ENCODE peak calls at places on chromosomes 6 and 20, in six cellular contexts. One of them, this sample, is unnamed.

GRCh38 chr20:32752458-32753250 is 9.4 kb upstream of the COMMD7 start:
- DNase-seq in mesenchymal stem cell: peak; percentile 80
- DNase-seq in IMR-90: peak; percentile 82
- DNase-seq in sigmoid colon: no peak
- DNase-seq in psoas muscle: no peak
- DNase-seq in spleen: no peak
- DNase-seq in this sample: no peak

GRCh38 chr20:53901064-53901463 is 169.3 kb downstream of the BCAS1 start:
- DNase-seq in mesenchymal stem cell: peak; percentile 75
- DNase-seq in spleen: no peak
- DNase-seq in psoas muscle: no peak
- DNase-seq in sigmoid colon: no peak
- DNase-seq in IMR-90: peak; percentile 72
- DNase-seq in this sample: no peak

GRCh38 chr6:149454405-149454848 is 30.4 kb downstream of the ZC3H12D start:
- DNase-seq in mesenchymal stem cell: peak; percentile 69
- DNase-seq in spleen: peak; percentile 90
- DNase-seq in IMR-90: peak; percentile 84
- DNase-seq in psoas muscle: peak; percentile 96
- DNase-seq in sigmoid colon: peak; percentile 98
- DNase-seq in this sample: no peak

GRCh38 chr6:28719275-28719940 is 193.7 kb downstream of the GPX5 start:
- DNase-seq in mesenchymal stem cell: no peak
- DNase-seq in spleen: no peak
- DNase-seq in IMR-90: peak; percentile 50
- DNase-seq in sigmoid colon: no peak
- DNase-seq in psoas muscle: no peak
- DNase-seq in this sample: no peak

GRCh38 chr20:47358672-47359532 is 2.4 kb upstream of the ZMYND8 start:
- DNase-seq in sigmoid colon: peak; percentile 94
- DNase-seq in spleen: peak; percentile 85
- DNase-seq in psoas muscle: peak; percentile 63
- DNase-seq in mesenchymal stem cell: peak; percentile 86
- DNase-seq in IMR-90: peak; percentile 90
- DNase-seq in this sample: peak; percentile 97

GRCh38 chr6:170143401-170144150 is 147.3 kb downstream of the DLL1 start:
- DNase-seq in psoas muscle: no peak
- DNase-seq in mesenchymal stem cell: no peak
- DNase-seq in spleen: peak; percentile 61
- DNase-seq in sigmoid colon: peak; percentile 55
- DNase-seq in IMR-90: no peak
- DNase-seq in this sample: peak; percentile 22

GRCh38 chr6:131744432-131744831 is 33.6 kb upstream of the CTAGE9 start:
- DNase-seq in psoas muscle: no peak
- DNase-seq in sigmoid colon: no peak
- DNase-seq in IMR-90: no peak
- DNase-seq in mesenchymal stem cell: no peak
- DNase-seq in spleen: no peak
- DNase-seq in this sample: no peak

GRCh38 chr6:126888727-126889725 is 229.4 kb upstream of the RSPO3 start:
- DNase-seq in sigmoid colon: no peak
- DNase-seq in IMR-90: no peak
- DNase-seq in spleen: no peak
- DNase-seq in mesenchymal stem cell: no peak
- DNase-seq in psoas muscle: no peak
- DNase-seq in this sample: no peak

GRCh38 chr6:37783831-37784584 is 35.5 kb upstream of the ZFAND3 start:
- DNase-seq in mesenchymal stem cell: peak; percentile 57
- DNase-seq in spleen: no peak
- DNase-seq in IMR-90: no peak
- DNase-seq in psoas muscle: peak; percentile 37
- DNase-seq in sigmoid colon: peak; percentile 73
- DNase-seq in this sample: no peak

GRCh38 chr20:19726126-19726525 is 31.9 kb upstream of the RIN2 start:
- DNase-seq in mesenchymal stem cell: no peak
- DNase-seq in spleen: no peak
- DNase-seq in IMR-90: peak; percentile 34
- DNase-seq in sigmoid colon: no peak
- DNase-seq in psoas muscle: no peak
- DNase-seq in this sample: no peak

GRCh38 chr20:37729909-37730308 is 36.1 kb downstream of the CTNNBL1 start:
- DNase-seq in IMR-90: peak; percentile 65
- DNase-seq in sigmoid colon: no peak
- DNase-seq in spleen: no peak
- DNase-seq in psoas muscle: no peak
- DNase-seq in mesenchymal stem cell: peak; percentile 12
- DNase-seq in this sample: no peak

GRCh38 chr6:125100018-125100652 is 53.4 kb upstream of the TPD52L1 start:
- DNase-seq in IMR-90: no peak
- DNase-seq in sigmoid colon: no peak
- DNase-seq in psoas muscle: no peak
- DNase-seq in mesenchymal stem cell: no peak
- DNase-seq in spleen: no peak
- DNase-seq in this sample: no peak

GRCh38 chr6:100691972-100692371 is 189.2 kb downstream of the ASCC3 start:
- DNase-seq in psoas muscle: no peak
- DNase-seq in IMR-90: peak; percentile 17
- DNase-seq in sigmoid colon: no peak
- DNase-seq in mesenchymal stem cell: no peak
- DNase-seq in spleen: no peak
- DNase-seq in this sample: no peak

GRCh38 chr20:46999821-47000465 is 105.3 kb downstream of the EYA2 start:
- DNase-seq in spleen: peak; percentile 22
- DNase-seq in psoas muscle: no peak
- DNase-seq in IMR-90: no peak
- DNase-seq in mesenchymal stem cell: no peak
- DNase-seq in sigmoid colon: no peak
- DNase-seq in this sample: no peak

GRCh38 chr6:45663181-45664180 is 285.7 kb upstream of the SUPT3H start:
- DNase-seq in IMR-90: no peak
- DNase-seq in spleen: no peak
- DNase-seq in sigmoid colon: no peak
- DNase-seq in psoas muscle: peak; percentile 27
- DNase-seq in mesenchymal stem cell: peak; percentile 43
- DNase-seq in this sample: no peak

GRCh38 chr20:33278700-33279099 is 4.3 kb upstream of the BPIFB1 start:
- DNase-seq in mesenchymal stem cell: no peak
- DNase-seq in sigmoid colon: no peak
- DNase-seq in psoas muscle: no peak
- DNase-seq in spleen: no peak
- DNase-seq in IMR-90: no peak
- DNase-seq in this sample: no peak

GRCh38 chr6:34144581-34145160 is 1.2 kb downstream of the GRM4 start:
- DNase-seq in mesenchymal stem cell: peak; percentile 3
- DNase-seq in psoas muscle: no peak
- DNase-seq in sigmoid colon: no peak
- DNase-seq in IMR-90: no peak
- DNase-seq in spleen: peak; percentile 66
- DNase-seq in this sample: peak; percentile 55

GRCh38 chr6:23145801-23146200 is 576.4 kb downstream of the HDGFL1 start:
- DNase-seq in psoas muscle: no peak
- DNase-seq in mesenchymal stem cell: no peak
- DNase-seq in IMR-90: peak; percentile 11
- DNase-seq in sigmoid colon: no peak
- DNase-seq in spleen: no peak
- DNase-seq in this sample: no peak

GRCh38 chr20:6863798-6864201 is 96.3 kb downstream of the BMP2 start:
- DNase-seq in spleen: no peak
- DNase-seq in psoas muscle: no peak
- DNase-seq in mesenchymal stem cell: no peak
- DNase-seq in IMR-90: no peak
- DNase-seq in sigmoid colon: no peak
- DNase-seq in this sample: no peak

GRCh38 chr6:158663465-158664167 is 13.8 kb downstream of the SYTL3 start:
- DNase-seq in spleen: no peak
- DNase-seq in sigmoid colon: no peak
- DNase-seq in IMR-90: no peak
- DNase-seq in psoas muscle: no peak
- DNase-seq in mesenchymal stem cell: no peak
- DNase-seq in this sample: no peak

GRCh38 chr6:19827247-19827646 is 9.9 kb upstream of the ID4 start:
- DNase-seq in psoas muscle: no peak
- DNase-seq in mesenchymal stem cell: no peak
- DNase-seq in IMR-90: no peak
- DNase-seq in spleen: no peak
- DNase-seq in sigmoid colon: no peak
- DNase-seq in this sample: no peak

GRCh38 chr6:19818805-19819204 is 18.4 kb upstream of the ID4 start:
- DNase-seq in spleen: no peak
- DNase-seq in psoas muscle: no peak
- DNase-seq in mesenchymal stem cell: no peak
- DNase-seq in sigmoid colon: no peak
- DNase-seq in IMR-90: no peak
- DNase-seq in this sample: no peak

GRCh38 chr6:19827903-19828302 is 9.3 kb upstream of the ID4 start:
- DNase-seq in mesenchymal stem cell: no peak
- DNase-seq in spleen: no peak
- DNase-seq in psoas muscle: no peak
- DNase-seq in sigmoid colon: no peak
- DNase-seq in IMR-90: no peak
- DNase-seq in this sample: no peak

GRCh38 chr6:19824058-19824807 is 12.9 kb upstream of the ID4 start:
- DNase-seq in mesenchymal stem cell: no peak
- DNase-seq in spleen: no peak
- DNase-seq in IMR-90: no peak
- DNase-seq in psoas muscle: no peak
- DNase-seq in sigmoid colon: peak; percentile 78
- DNase-seq in this sample: no peak

DNA sequence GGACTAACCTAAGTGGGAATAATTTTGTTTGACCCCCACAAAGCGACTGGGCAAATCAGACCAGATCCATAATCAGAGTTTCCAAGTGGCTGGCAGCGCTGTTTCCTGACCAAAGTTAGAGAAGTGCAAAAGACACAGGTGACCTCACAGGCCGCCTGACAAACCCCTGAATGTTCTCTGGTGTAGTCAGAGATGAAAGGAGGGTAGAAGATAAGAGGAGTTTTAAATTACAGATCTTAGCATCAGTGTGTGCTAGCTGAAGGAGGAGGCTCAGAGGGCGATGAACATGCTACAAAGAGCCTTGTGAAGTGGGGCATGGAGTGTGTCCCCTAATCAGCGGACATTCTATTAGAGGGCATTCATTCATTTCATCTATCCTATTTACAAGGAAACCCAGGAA is 15.0 kb upstream of the ID4 start:
- DNase-seq in spleen: no peak
- DNase-seq in sigmoid colon: no peak
- DNase-seq in IMR-90: no peak
- DNase-seq in mesenchymal stem cell: no peak
- DNase-seq in psoas muscle: no peak
- DNase-seq in this sample: no peak
- H3K27ac ChIP-seq in spleen: no peak overlapping the region
- H3K27ac ChIP-seq in sigmoid colon: no peak overlapping the region
- H3K27ac ChIP-seq in IMR-90: no peak overlapping the region
- H3K27ac ChIP-seq in mesenchymal stem cell: no peak overlapping the region
- H3K27ac ChIP-seq in psoas muscle: no peak overlapping the region
- H3K27ac ChIP-seq in this sample: no peak overlapping the region

GRCh38 chr6:106098383-106099234 is 12.5 kb downstream of the PRDM1 start:
- DNase-seq in mesenchymal stem cell: peak; percentile 83
- DNase-seq in psoas muscle: no peak
- DNase-seq in sigmoid colon: no peak
- DNase-seq in IMR-90: peak; percentile 89
- DNase-seq in spleen: peak; percentile 84
- DNase-seq in this sample: peak; percentile 82

GRCh38 chr6:106099235-106099537 is 13.1 kb downstream of the PRDM1 start:
- DNase-seq in mesenchymal stem cell: peak; percentile 33
- DNase-seq in sigmoid colon: no peak
- DNase-seq in psoas muscle: no peak
- DNase-seq in spleen: no peak
- DNase-seq in IMR-90: no peak
- DNase-seq in this sample: no peak

GRCh38 chr6:106101466-106101865 is 15.3 kb downstream of the PRDM1 start:
- DNase-seq in mesenchymal stem cell: no peak
- DNase-seq in sigmoid colon: no peak
- DNase-seq in IMR-90: no peak
- DNase-seq in psoas muscle: no peak
- DNase-seq in spleen: no peak
- DNase-seq in this sample: no peak

GRCh38 chr6:106102034-106102433 is 15.9 kb downstream of the PRDM1 start:
- DNase-seq in sigmoid colon: no peak
- DNase-seq in spleen: no peak
- DNase-seq in psoas muscle: no peak
- DNase-seq in IMR-90: no peak
- DNase-seq in mesenchymal stem cell: no peak
- DNase-seq in this sample: no peak

GRCh38 chr6:106100755-106101154 is 14.6 kb downstream of the PRDM1 start:
- DNase-seq in sigmoid colon: no peak
- DNase-seq in IMR-90: no peak
- DNase-seq in psoas muscle: no peak
- DNase-seq in mesenchymal stem cell: no peak
- DNase-seq in spleen: no peak
- DNase-seq in this sample: no peak
- H3K4me3 ChIP-seq in sigmoid colon: no peak overlapping the region
- H3K4me3 ChIP-seq in IMR-90: no peak overlapping the region
- H3K4me3 ChIP-seq in psoas muscle: no peak overlapping the region
- H3K4me3 ChIP-seq in mesenchymal stem cell: no peak overlapping the region
- H3K4me3 ChIP-seq in spleen: no peak overlapping the region
- H3K4me3 ChIP-seq in this sample: no peak overlapping the region

GRCh38 chr6:116629467-116630063 is 13.3 kb downstream of the RSPH4A start:
- DNase-seq in spleen: no peak
- DNase-seq in IMR-90: no peak
- DNase-seq in psoas muscle: no peak
- DNase-seq in sigmoid colon: no peak
- DNase-seq in mesenchymal stem cell: no peak
- DNase-seq in this sample: no peak
- H3K27ac ChIP-seq in spleen: peak overlapping the region; percentile 5
- H3K27ac ChIP-seq in IMR-90: no peak overlapping the region
- H3K27ac ChIP-seq in psoas muscle: no peak overlapping the region
- H3K27ac ChIP-seq in sigmoid colon: no peak overlapping the region
- H3K27ac ChIP-seq in mesenchymal stem cell: no peak overlapping the region
- H3K27ac ChIP-seq in this sample: no peak overlapping the region

GRCh38 chr20:57435498-57436222 is 44.5 kb downstream of the RBM38 start:
- DNase-seq in psoas muscle: peak; percentile 85
- DNase-seq in spleen: peak; percentile 89
- DNase-seq in IMR-90: no peak
- DNase-seq in sigmoid colon: peak; percentile 83
- DNase-seq in mesenchymal stem cell: no peak
- DNase-seq in this sample: peak; percentile 96
- H3K4me3 ChIP-seq in psoas muscle: peak overlapping the region; percentile 9
- H3K4me3 ChIP-seq in spleen: no peak overlapping the region
- H3K4me3 ChIP-seq in IMR-90: no peak overlapping the region
- H3K4me3 ChIP-seq in sigmoid colon: no peak overlapping the region
- H3K4me3 ChIP-seq in mesenchymal stem cell: no peak overlapping the region
- H3K4me3 ChIP-seq in this sample: no peak overlapping the region

DNA sequence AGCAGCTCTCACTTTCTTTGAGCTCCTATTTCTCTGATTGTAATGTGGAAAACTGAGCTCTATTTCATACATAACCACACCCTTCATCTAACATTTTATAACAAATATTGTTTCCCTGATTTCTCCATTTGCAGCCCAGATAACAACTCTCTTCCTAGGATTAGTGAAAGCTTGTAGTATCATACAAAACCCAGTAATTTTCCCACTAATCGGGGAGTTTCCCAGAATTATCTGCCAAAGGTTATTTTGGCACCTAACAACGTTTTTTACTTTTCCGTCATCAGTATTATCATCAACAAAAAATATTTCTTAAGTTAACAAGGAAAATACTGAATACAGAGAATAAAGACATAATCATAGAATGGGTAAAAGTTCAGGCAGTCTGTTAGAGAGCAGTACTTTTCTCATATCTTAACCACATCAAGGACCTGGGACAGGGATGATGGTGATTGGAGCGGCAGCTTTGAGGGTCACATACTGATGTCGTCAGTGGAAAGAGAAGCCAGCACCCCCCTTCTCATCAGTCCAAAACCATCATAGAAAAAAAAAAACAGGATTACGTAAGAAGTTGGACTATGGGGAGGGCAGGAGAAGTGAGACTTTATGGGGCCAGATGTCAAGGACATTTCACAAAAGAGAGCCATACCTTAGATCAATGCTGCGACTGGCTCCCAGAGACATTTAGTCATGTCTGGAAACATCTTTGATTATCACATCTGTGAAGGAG is 166.1 kb upstream of the TNFAIP3 start:
- DNase-seq in mesenchymal stem cell: no peak
- DNase-seq in IMR-90: no peak
- DNase-seq in psoas muscle: no peak
- DNase-seq in sigmoid colon: no peak
- DNase-seq in spleen: no peak
- DNase-seq in this sample: no peak
- H3K27ac ChIP-seq in mesenchymal stem cell: no peak overlapping the region
- H3K27ac ChIP-seq in IMR-90: no peak overlapping the region
- H3K27ac ChIP-seq in psoas muscle: no peak overlapping the region
- H3K27ac ChIP-seq in sigmoid colon: peak overlapping the region; percentile 35
- H3K27ac ChIP-seq in spleen: no peak overlapping the region
- H3K27ac ChIP-seq in this sample: no peak overlapping the region

This sample was measured in RWPE2.